ENCODE peak calls at places on chromosomes 4 and X, in seven cellular contexts. B, E, N, I, D, V and J are unnamed samples.

GRCh38 chr4:68369474-68369805 is 19.6 kb upstream of the YTHDC1 start:
- DNase-seq in E (no peak), V (no peak), D (no peak), N (no peak), B (no peak), I (no peak), J (no peak)

GRCh38 chrX:47223476-47224250 is 5.2 kb downstream of the CDK16 start:
- DNase-seq in V (no peak), D (no peak), E (no peak), B (no peak), N (no peak), I (no peak), J (no peak)

GRCh38 chr4:169070071-169070894 is 60.2 kb upstream of the CBR4 start:
- DNase-seq in B (peak; percentile 94), V (peak; percentile 22), N (no peak), I (peak; percentile 45), E (peak; percentile 46), D (no peak), J (no peak)

GRCh38 chr4:56937262-56937661 is 29.6 kb downstream of the REST start:
- DNase-seq in E (no peak), I (peak; percentile 80), B (peak; percentile 80), N (no peak), V (no peak), D (no peak), J (no peak)

GRCh38 chr4:25749150-25749794 is 93.6 kb downstream of the SLC34A2 start:
- DNase-seq in N (no peak), D (no peak), I (no peak), V (no peak), E (no peak), B (no peak), J (no peak)

GRCh38 chr4:84436812-84437211 is 62.3 kb downstream of the NKX6-1 start:
- DNase-seq in I (no peak), D (no peak), V (no peak), B (no peak), N (no peak), E (no peak), J (no peak)

GRCh38 chr4:189062047-189062820 is 878.4 kb upstream of the FRG1 start:
- DNase-seq in E (no peak), N (no peak), V (no peak), D (no peak), B (no peak), I (no peak), J (no peak)

GRCh38 chr4:75686346-75686745 is 13.1 kb upstream of the G3BP2 start:
- DNase-seq in N (no peak), I (no peak), E (no peak), V (no peak), B (peak; percentile 6), D (no peak), J (no peak)

GRCh38 chr4:95251568-95251967 is 297.2 kb downstream of the UNC5C start:
- DNase-seq in I (no peak), B (no peak), V (no peak), D (no peak), E (no peak), N (no peak), J (no peak)

GRCh38 chr4:99669084-99669483 is 11.5 kb upstream of the C4orf54 start:
- DNase-seq in N (no peak), I (no peak), V (no peak), D (no peak), B (peak; percentile 2), E (no peak), J (no peak)

GRCh38 chrX:40298569-40298968 is 200.8 kb upstream of the BCOR start:
- DNase-seq in E (no peak), B (no peak), N (peak; percentile 73), D (no peak), V (no peak), I (no peak), J (no peak)

GRCh38 chrX:136227948-136228584 is 23.1 kb downstream of the MAP7D3 start:
- DNase-seq in E (no peak), D (no peak), N (no peak), I (no peak), V (no peak), B (peak; percentile 39), J (no peak)

GRCh38 chr4:155666701-155667537 is at the start of gene GUCY1A1:
- DNase-seq in D (no peak), N (peak; percentile 76), B (no peak), E (no peak), V (no peak), I (no peak), J (peak; percentile 16)

GRCh38 chr4:102343964-102344519 is 1.2 kb downstream of the SLC39A8 start:
- DNase-seq in N (peak; percentile 4), I (no peak), E (no peak), D (no peak), B (peak; percentile 4), V (no peak), J (no peak)

GRCh38 chrX:1904663-1905218 is 289.9 kb downstream of the ASMT start:
- DNase-seq in I (no peak), B (no peak), N (no peak), V (no peak), D (no peak), E (no peak), J (no peak)

DNA sequence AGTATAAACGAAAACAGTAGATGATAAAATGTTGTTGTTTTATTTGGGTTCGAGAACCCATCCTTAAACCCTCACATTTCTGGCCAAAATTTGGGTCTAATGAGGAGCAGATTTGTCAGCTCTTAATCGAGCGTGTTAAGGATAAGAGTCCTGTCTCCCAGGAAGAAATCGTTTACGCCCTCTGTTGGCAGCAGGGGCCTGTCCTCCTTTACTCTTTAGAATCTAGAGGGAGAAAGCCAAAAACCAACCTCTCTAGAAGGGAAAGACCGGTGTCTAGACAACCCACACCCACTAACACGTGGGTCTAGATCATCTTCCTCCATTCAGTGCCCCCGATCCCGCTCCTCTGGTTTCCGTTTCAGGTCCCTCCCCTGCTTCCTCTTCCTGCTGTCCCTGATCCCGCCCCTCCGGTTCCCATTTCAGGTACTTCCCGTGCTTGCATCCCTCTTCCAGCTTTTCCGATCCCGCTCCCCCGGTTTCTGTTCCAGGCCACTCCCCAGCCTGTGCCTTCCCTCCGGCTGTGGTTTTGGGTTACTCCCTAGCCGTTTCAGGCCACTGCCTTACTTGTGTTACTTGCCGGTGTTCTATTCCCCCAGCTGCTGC is 339.1 kb downstream of the PAPSS1 start:
- DNase-seq in E (no peak), D (no peak), B (peak; percentile 11), I (peak; percentile 32), V (no peak), N (no peak), J (no peak)
- TF ChIP-seq CTCF in E (no peak), D (no peak), B (peak; percentile 15), I (peak; percentile 28), V (no peak), N (no peak), J (no peak)

GRCh38 chr4:36349904-36350554 is 68.6 kb downstream of the DTHD1 start:
- DNase-seq in B (no peak), E (no peak), V (no peak), D (no peak), I (no peak), N (no peak), J (no peak)

GRCh38 chr4:36348403-36348938 is 67.1 kb downstream of the DTHD1 start:
- DNase-seq in E (no peak), I (no peak), B (no peak), N (no peak), V (no peak), D (peak; percentile 59), J (no peak)

DNA sequence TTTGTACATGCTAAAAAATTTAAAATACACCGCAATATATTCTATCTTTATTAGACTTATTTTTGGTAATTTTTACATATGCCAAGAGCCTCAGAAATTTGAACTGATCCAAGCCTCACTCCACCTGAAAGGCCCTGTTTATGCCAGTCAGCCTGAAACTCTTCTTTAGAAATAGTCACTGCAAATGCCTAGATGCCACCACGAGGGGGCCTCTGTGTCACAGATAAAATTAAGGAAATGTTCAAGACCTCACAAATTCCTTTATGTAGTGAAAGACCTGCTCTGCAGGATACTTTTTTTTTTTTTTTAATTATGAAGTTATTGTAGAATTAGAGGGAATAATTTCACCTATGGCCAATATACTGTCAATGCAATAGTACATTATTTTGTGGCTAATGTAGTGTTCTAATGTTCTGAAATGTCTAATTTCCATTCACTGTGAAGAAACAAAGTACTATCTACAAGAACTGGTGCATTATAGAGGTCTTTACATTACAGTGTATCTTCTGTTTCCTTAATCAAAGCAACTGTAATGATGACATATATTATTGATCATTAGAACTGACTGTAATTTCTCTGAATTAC is 69.8 kb downstream of the DTHD1 start:
- DNase-seq in V (peak; percentile 56), E (peak; percentile 3), B (peak; percentile 28), D (peak; percentile 50), I (no peak), N (peak; percentile 71), J (peak; percentile 29)
- TF ChIP-seq CTCF in V (peak; percentile 75), E (peak; percentile 56), B (peak; percentile 64), D (peak; percentile 66), I (peak; percentile 33), N (peak; percentile 72), J (peak; percentile 91)

GRCh38 chr4:183354213-183354612 is 32.0 kb upstream of the CLDN24 start:
- DNase-seq in B (no peak), E (no peak), N (no peak), D (no peak), I (no peak), V (peak; percentile 7), J (no peak)

GRCh38 chr4:183355405-183355804 is 33.2 kb upstream of the CLDN24 start:
- DNase-seq in E (no peak), B (peak; percentile 56), V (peak; percentile 52), N (no peak), D (no peak), I (peak; percentile 59), J (no peak)

GRCh38 chr4:183350317-183351071 is 28.3 kb upstream of the CLDN24 start:
- DNase-seq in D (no peak), B (peak; percentile 18), I (peak; percentile 84), E (no peak), N (no peak), V (peak; percentile 3), J (no peak)

GRCh38 chr4:183353557-183353956 is 31.3 kb upstream of the CLDN24 start:
- DNase-seq in I (no peak), V (peak; percentile 2), E (no peak), N (no peak), B (no peak), D (no peak), J (no peak)

DNA sequence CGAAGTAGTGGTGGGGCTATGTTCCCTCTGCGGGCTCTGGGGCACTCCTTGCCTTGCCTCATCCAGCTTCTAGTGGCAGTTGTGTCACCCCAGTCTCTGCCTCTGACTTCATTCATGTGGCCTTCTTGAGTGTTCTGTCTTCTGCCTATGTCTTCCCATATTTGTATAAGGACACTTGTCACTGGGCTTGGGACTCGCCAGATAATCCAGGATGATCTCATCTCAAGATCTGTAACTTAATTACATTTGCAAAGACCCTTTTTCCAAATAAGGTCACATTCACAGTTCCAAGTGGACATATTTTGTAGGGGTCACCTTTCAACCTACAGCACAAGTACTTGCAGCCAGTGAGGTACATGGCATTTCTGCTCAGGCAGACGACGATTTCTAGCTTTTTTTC is 30.3 kb upstream of the CLDN24 start:
- DNase-seq in B (no peak), D (no peak), I (no peak), N (no peak), E (no peak), V (peak; percentile 7), J (no peak)
- TF ChIP-seq CTCF in B (no peak), D (no peak), I (no peak), N (no peak), E (no peak), V (no peak), J (no peak)

DNA sequence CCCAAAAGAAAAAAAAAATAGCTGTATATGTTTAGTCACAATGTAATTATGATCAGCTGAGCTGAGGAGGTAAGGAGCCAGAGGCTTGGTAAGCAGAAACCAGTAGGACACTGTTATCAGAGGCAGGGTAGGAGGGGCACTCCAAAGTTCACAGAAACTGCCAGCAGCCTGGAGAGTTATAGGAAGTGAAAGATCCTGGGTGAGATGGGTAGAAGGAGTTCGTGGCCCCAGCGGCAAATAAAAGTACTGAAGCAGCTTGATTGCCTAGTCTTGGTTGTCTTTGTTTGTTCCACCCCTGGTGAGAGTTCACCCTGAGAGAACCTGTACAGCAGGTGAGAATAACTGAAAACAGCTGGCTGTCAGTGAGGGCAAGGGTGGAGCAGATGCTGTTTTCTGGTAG is 340.8 kb downstream of the ADGRL3 start:
- DNase-seq in B (no peak), E (peak; percentile 0), N (peak; percentile 64), D (no peak), V (no peak), I (no peak), J (no peak)
- TF ChIP-seq CTCF in B (no peak), E (no peak), N (no peak), D (no peak), V (no peak), I (no peak), J (no peak)